ENCODE peak calls at places on chromosomes 12 and 14, in eight cellular contexts. H is thyroid gland, L is mucosa of descending colon, I is IMR-90, S is HL-60, E is right atrium auricular region, N is dorsolateral prefrontal cortex, T is fibroblast of lung. M is an unnamed sample.

GRCh38 chr12:91441996-91442395 is 259.4 kb upstream of the DCN start:
- DNase-seq in H (no peak), L (no peak), I (no peak), S (no peak), E (no peak), N (no peak), T (no peak), M (no peak)

GRCh38 chr14:26526132-26526531 is 71.7 kb downstream of the NOVA1 start:
- DNase-seq in H (no peak), L (no peak), I (peak; percentile 21), S (no peak), E (no peak), N (no peak), T (peak; percentile 26), M (no peak)

GRCh38 chr12:88650715-88651114 is 70.4 kb upstream of the KITLG start:
- DNase-seq in H (no peak), L (no peak), I (peak; percentile 89), S (no peak), E (no peak), N (no peak), T (peak; percentile 62), M (peak; percentile 19)

GRCh38 chr14:60655898-60656754 is 6.8 kb upstream of the SIX1 start:
- DNase-seq in H (no peak), L (no peak), I (peak; percentile 25), S (no peak), E (no peak), N (no peak), T (peak; percentile 34), M (no peak)

GRCh38 chr14:95066427-95066986 is 90.8 kb downstream of the DICER1 start:
- DNase-seq in H (no peak), L (no peak), I (no peak), S (no peak), E (no peak), N (no peak), T (no peak), M (no peak)

GRCh38 chr14:70934502-70935134 is 27.4 kb downstream of the PCNX1 start:
- DNase-seq in H (no peak), L (no peak), I (peak; percentile 71), S (no peak), E (no peak), N (no peak), T (peak; percentile 32), M (peak; percentile 82)

GRCh38 chr12:77996670-77997069 is 166.0 kb downstream of the NAV3 start:
- DNase-seq in H (no peak), L (no peak), I (no peak), S (no peak), E (no peak), N (no peak), T (no peak), M (no peak)

GRCh38 chr14:92728781-92729364 is 19.6 kb downstream of the LGMN start:
- DNase-seq in H (peak; percentile 88), L (no peak), I (peak; percentile 31), S (no peak), E (no peak), N (no peak), T (peak; percentile 68), M (peak; percentile 38)

GRCh38 chr12:65339161-65339560 is 60.7 kb downstream of the MSRB3 start:
- DNase-seq in H (no peak), L (no peak), I (no peak), S (no peak), E (no peak), N (no peak), T (no peak), M (peak; percentile 55)

GRCh38 chr12:6688543-6688999 is 604 bp downstream of the ZNF384 start:
- DNase-seq in H (peak; percentile 16), L (peak; percentile 77), I (peak; percentile 13), S (no peak), E (no peak), N (no peak), T (no peak), M (no peak)

GRCh38 chr12:9331218-9331626 is 123.0 kb upstream of the PZP start:
- DNase-seq in H (peak; percentile 52), L (peak; percentile 82), I (peak; percentile 41), S (peak; percentile 65), E (peak; percentile 69), N (peak; percentile 60), T (peak; percentile 13), M (peak; percentile 54)

GRCh38 chr12:102503871-102504270 is 23.5 kb upstream of the IGF1 start:
- DNase-seq in H (no peak), L (no peak), I (no peak), S (no peak), E (no peak), N (no peak), T (no peak), M (no peak)

GRCh38 chr12:10110256-10110844 is 11.6 kb upstream of the CLEC1A start:
- DNase-seq in H (no peak), L (no peak), I (no peak), S (no peak), E (no peak), N (no peak), T (no peak), M (no peak)

GRCh38 chr12:123442774-123443173 is 6.3 kb upstream of the RILPL2 start:
- DNase-seq in H (no peak), L (no peak), I (no peak), S (no peak), E (no peak), N (no peak), T (no peak), M (no peak)

GRCh38 chr12:96886998-96887677 is 19.9 kb upstream of the NEDD1 start:
- DNase-seq in H (peak; percentile 73), L (no peak), I (peak; percentile 66), S (no peak), E (no peak), N (no peak), T (peak; percentile 90), M (peak; percentile 19)

GRCh38 chr12:105253882-105254513 is 18.0 kb upstream of the APPL2 start:
- DNase-seq in H (no peak), L (no peak), I (peak; percentile 73), S (no peak), E (no peak), N (no peak), T (peak; percentile 79), M (peak; percentile 64)

DNA sequence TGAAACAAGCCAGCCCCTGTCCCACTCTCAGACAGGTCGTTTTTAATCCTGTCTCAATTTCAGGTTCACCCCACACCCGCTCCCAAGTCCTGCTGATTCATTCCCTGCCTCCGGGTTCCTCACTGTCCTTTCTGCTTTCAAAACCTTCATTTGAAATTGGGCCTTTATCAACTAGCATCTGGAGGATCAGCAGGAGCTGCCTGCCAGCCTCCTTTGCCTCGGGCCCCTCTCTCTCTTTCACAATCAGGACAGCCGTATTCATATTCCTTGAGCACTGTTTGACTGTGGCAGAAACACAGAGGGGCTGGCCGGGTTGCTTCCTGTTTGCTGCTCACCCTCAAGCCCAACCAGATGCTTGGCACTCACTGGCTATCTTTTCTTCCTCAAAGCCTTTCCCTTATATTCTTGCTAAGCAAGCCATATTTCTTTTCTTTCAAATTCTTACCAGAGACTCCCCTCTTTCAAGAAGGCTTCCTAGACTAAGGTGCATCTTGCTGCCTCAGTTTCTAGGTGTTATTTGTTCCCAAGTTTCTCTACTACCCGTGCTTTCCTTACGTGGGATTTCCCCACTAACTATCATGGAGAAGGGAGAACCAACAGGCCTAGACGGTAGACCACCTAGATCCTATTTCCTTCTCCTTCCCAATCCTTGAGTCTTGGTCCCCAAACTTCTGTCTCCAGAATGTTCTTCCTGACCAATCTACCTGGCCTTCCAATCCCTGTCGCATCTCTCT is 3.0 kb downstream of the GALNT6 start:
- DNase-seq in H (no peak), L (no peak), I (peak; percentile 60), S (peak; percentile 52), E (no peak), N (no peak), T (peak; percentile 50), M (peak; percentile 68)
- H3K4me3 ChIP-seq in H (no peak overlapping the region), L (no peak overlapping the region), I (no peak overlapping the region), S (no peak overlapping the region), E (no peak overlapping the region), N (no peak overlapping the region), T (no peak overlapping the region), M (no peak overlapping the region)

GRCh38 chr14:37195327-37195726 is 2.4 kb upstream of the MIPOL1 start:
- DNase-seq in H (no peak), L (no peak), I (peak; percentile 87), S (no peak), E (no peak), N (no peak), T (peak; percentile 74), M (peak; percentile 45)

GRCh38 chr14:37198907-37199306 is 1.2 kb downstream of the MIPOL1 start:
- DNase-seq in H (no peak), L (no peak), I (no peak), S (no peak), E (no peak), N (no peak), T (no peak), M (no peak)

GRCh38 chr14:37198273-37198598 is 499 bp downstream of the MIPOL1 start:
- DNase-seq in H (no peak), L (no peak), I (no peak), S (no peak), E (no peak), N (no peak), T (no peak), M (no peak)

GRCh38 chr14:37196604-37197420 is 925 bp upstream of the MIPOL1 start:
- DNase-seq in H (no peak), L (no peak), I (no peak), S (no peak), E (no peak), N (no peak), T (no peak), M (no peak)

GRCh38 chr14:37197421-37198272 is at the start of gene MIPOL1:
- DNase-seq in H (peak; percentile 88), L (peak; percentile 90), I (peak; percentile 90), S (no peak), E (peak; percentile 78), N (peak; percentile 68), T (peak; percentile 89), M (peak; percentile 82)
- TF ChIP-seq CTCF in H (no peak), L (no peak), I (peak; percentile 43), S (no peak), E (peak; percentile 16), N (peak; percentile 38), T (peak; percentile 28), M (no peak)

GRCh38 chr12:21773799-21774198 is 707 bp downstream of the KCNJ8 start:
- DNase-seq in H (no peak), L (no peak), I (peak; percentile 12), S (no peak), E (no peak), N (no peak), T (no peak), M (peak; percentile 6)
- H3K4me3 ChIP-seq in H (no peak overlapping the region), L (no peak overlapping the region), I (peak overlapping the region; percentile 96), S (no peak overlapping the region), E (peak overlapping the region; percentile 72), N (peak overlapping the region; percentile 53), T (peak overlapping the region; percentile 73), M (no peak overlapping the region)

GRCh38 chr14:34539407-34540180 is at the start of gene EAPP:
- DNase-seq in H (peak; percentile 99), L (peak; percentile 98), I (peak; percentile 97), S (peak; percentile 93), E (peak; percentile 98), N (peak; percentile 99), T (peak; percentile 97), M (peak; percentile 98)

GRCh38 chr14:34536951-34537676 is 2.4 kb downstream of the EAPP start:
- DNase-seq in H (no peak), L (peak; percentile 2), I (peak; percentile 76), S (no peak), E (no peak), N (no peak), T (peak; percentile 96), M (peak; percentile 22)

GRCh38 chr14:34537677-34538009 is 1.9 kb downstream of the EAPP start:
- DNase-seq in H (no peak), L (peak; percentile 11), I (no peak), S (no peak), E (no peak), N (no peak), T (no peak), M (no peak)

GRCh38 chr14:34538871-34539406 is 562 bp downstream of the EAPP start:
- DNase-seq in H (no peak), L (no peak), I (no peak), S (no peak), E (no peak), N (no peak), T (no peak), M (no peak)
- TF ChIP-seq CTCF in H (no peak), L (no peak), I (no peak), S (no peak), E (no peak), N (no peak), T (no peak), M (no peak)

M was measured in fibroblast of villous mesenchyme.